ENCODE peak calls at places on chromosomes 1 and 21, in six cellular contexts. Y is HTR-8/SVneo, K is iPS-NIHi11, O is NCI-H1092, L is HT1080, E is left ventricle myocardium superior. I is an unnamed sample.
A peak's percentile ranks its signal among the peaks of the same experiment; 100 is the strongest.

GRCh38 chr1:21907079-21907418 is 30.1 kb downstream of the HSPG2 start:
- DNase-seq in O (no peak), Y (no peak), K (no peak), L (no peak), E (no peak), I (no peak)

GRCh38 chr21:42698730-42699129 is 45.3 kb downstream of the PDE9A start:
- DNase-seq in E (no peak), K (no peak), O (no peak), Y (no peak), L (no peak), I (no peak)

GRCh38 chr1:33986389-33987095 is 122.7 kb downstream of the HMGB4 start:
- DNase-seq in Y (no peak), E (peak; percentile 72), L (peak; percentile 71), O (no peak), K (no peak), I (no peak)

GRCh38 chr1:201119206-201119814 is 7.1 kb upstream of the CACNA1S start:
- DNase-seq in L (peak; percentile 36), K (peak; percentile 76), E (no peak), Y (peak; percentile 34), O (no peak), I (peak; percentile 34)

GRCh38 chr1:169044296-169044695 is 62.2 kb upstream of the ATP1B1 start:
- DNase-seq in L (peak; percentile 62), Y (no peak), E (no peak), K (no peak), O (no peak), I (no peak)

GRCh38 chr1:198631292-198631691 is 7.5 kb upstream of the PTPRC start:
- DNase-seq in L (no peak), Y (no peak), K (no peak), E (no peak), O (no peak), I (no peak)

GRCh38 chr1:154614247-154614646 is 6.3 kb upstream of the ADAR start:
- DNase-seq in L (no peak), E (no peak), O (no peak), Y (no peak), K (peak; percentile 22), I (no peak)

GRCh38 chr1:39819091-39819812 is 30.6 kb upstream of the BMP8B start:
- DNase-seq in Y (no peak), O (no peak), K (peak; percentile 36), E (no peak), L (peak; percentile 15), I (peak; percentile 80)

GRCh38 chr1:119286587-119287181 is 81.9 kb upstream of the HAO2 start:
- DNase-seq in L (peak; percentile 43), O (peak; percentile 42), K (peak; percentile 74), E (no peak), Y (peak; percentile 13), I (peak; percentile 57)

GRCh38 chr1:96962807-96963206 is 241.2 kb downstream of the PTBP2 start:
- DNase-seq in Y (no peak), K (no peak), O (no peak), L (peak; percentile 17), E (no peak), I (peak; percentile 4)

GRCh38 chr1:113647121-113647520 is 112.2 kb downstream of the PHTF1 start:
- DNase-seq in E (no peak), L (peak; percentile 8), O (no peak), K (no peak), Y (no peak), I (no peak)

GRCh38 chr1:41731631-41732030 is 187.1 kb downstream of the HIVEP3 start:
- DNase-seq in O (no peak), E (no peak), Y (no peak), L (no peak), K (no peak), I (no peak)

GRCh38 chr1:212531267-212531666 is 77.3 kb upstream of the ATF3 start:
- DNase-seq in Y (no peak), E (no peak), L (no peak), K (no peak), O (no peak), I (no peak)

GRCh38 chr21:41418956-41419680 is 6.9 kb upstream of the MX1 start:
- DNase-seq in Y (no peak), L (no peak), E (no peak), K (no peak), O (no peak), I (no peak)

GRCh38 chr1:94530373-94530878 is 11.1 kb downstream of the F3 start:
- DNase-seq in E (no peak), L (no peak), K (no peak), O (no peak), Y (no peak), I (no peak)

GRCh38 chr1:39050001-39050400 is 23.9 kb downstream of the NDUFS5 start:
- DNase-seq in E (no peak), O (no peak), L (no peak), K (no peak), Y (no peak), I (no peak)

GRCh38 chr1:236085545-236086159 is 20.8 kb upstream of the NID1 start:
- DNase-seq in E (no peak), L (no peak), K (no peak), O (no peak), Y (no peak), I (no peak)